ENCODE peak calls at places on chromosome 17, in five cellular contexts. A is HS-27A; S is mammary epithelial cell; O is stimulated activated naive B cell treated with anti-CD40 and anti-IgM and Interleukin-4, amounts not matched to agents 10 μg/mL and 1 μg/mL and 100 μg/mL, for 72 hours; M is erythroblast. P is an unnamed sample.
A peak's percentile ranks its signal among the peaks of the same experiment; 100 is the strongest.

GRCh38 chr17:29469251-29469650 is 79.1 kb downstream of the TAOK1 start:
- DNase-seq in A (no peak), S (no peak), O (no peak), M (no peak), P (no peak)

GRCh38 chr17:79093270-79093669 is 18.6 kb downstream of the ENGASE start:
- DNase-seq in A (no peak), S (no peak), O (no peak), M (no peak), P (no peak)

GRCh38 chr17:19286751-19287341 is 49.7 kb downstream of the EPN2 start:
- DNase-seq in A (no peak), S (no peak), O (no peak), M (no peak), P (no peak)

GRCh38 chr17:45307290-45308015 is 9.4 kb downstream of the MAP3K14 start:
- DNase-seq in A (no peak), S (peak; percentile 78), O (peak; percentile 76), M (peak; percentile 64), P (peak; percentile 71)

GRCh38 chr17:6701719-6702118 is 11.4 kb downstream of the SLC13A5 start:
- DNase-seq in A (no peak), S (no peak), O (no peak), M (peak; percentile 36), P (no peak)

GRCh38 chr17:38444151-38444550 is 15.9 kb downstream of the ARHGAP23 start:
- DNase-seq in A (no peak), S (peak; percentile 54), O (peak; percentile 18), M (peak; percentile 84), P (peak; percentile 80)

GRCh38 chr17:56292010-56292409 is 138.7 kb downstream of the ANKFN1 start:
- DNase-seq in A (peak; percentile 79), S (peak; percentile 73), O (no peak), M (no peak), P (no peak)

GRCh38 chr17:74110467-74110866 is 93.0 kb upstream of the RPL38 start:
- DNase-seq in A (no peak), S (no peak), O (no peak), M (no peak), P (no peak)

GRCh38 chr17:73156887-73157870 is 7.6 kb upstream of the SSTR2 start:
- DNase-seq in A (no peak), S (no peak), O (no peak), M (peak; percentile 19), P (no peak)

GRCh38 chr17:82332669-82333278 is 792 bp downstream of the SECTM1 start:
- DNase-seq in A (no peak), S (peak; percentile 46), O (peak; percentile 40), M (peak; percentile 31), P (peak; percentile 42)

GRCh38 chr17:45123076-45123770 is 9.1 kb downstream of the PLCD3 start:
- DNase-seq in A (no peak), S (no peak), O (no peak), M (no peak), P (no peak)

GRCh38 chr17:19003543-19003965 is 1.0 kb downstream of the FAM83G start:
- DNase-seq in A (no peak), S (no peak), O (no peak), M (no peak), P (no peak)

GRCh38 chr17:15446036-15446435 is 21.4 kb downstream of the CDRT4 start:
- DNase-seq in A (no peak), S (no peak), O (no peak), M (peak; percentile 35), P (no peak)

GRCh38 chr17:56976941-56977570 is 875 bp upstream of the SCPEP1 start:
- DNase-seq in A (no peak), S (no peak), O (no peak), M (peak; percentile 72), P (no peak)

GRCh38 chr17:5500804-5501391 is 14.5 kb downstream of the MIS12 start:
- DNase-seq in A (no peak), S (peak; percentile 42), O (peak; percentile 63), M (peak; percentile 14), P (peak; percentile 71)

GRCh38 chr17:60455378-60455777 is 33.1 kb downstream of the CHCT1 start:
- DNase-seq in A (no peak), S (no peak), O (no peak), M (no peak), P (no peak)

GRCh38 chr17:30961213-30962188 is 9.3 kb upstream of the RNF135 start:
- DNase-seq in A (no peak), S (no peak), O (peak; percentile 44), M (no peak), P (no peak)

GRCh38 chr17:67818110-67819002 is 6.9 kb upstream of the BPTF start:
- DNase-seq in A (no peak), S (no peak), O (peak; percentile 47), M (no peak), P (no peak)

GRCh38 chr17:39634384-39634871 is 2.5 kb upstream of the STARD3 start:
- DNase-seq in A (no peak), S (peak; percentile 32), O (no peak), M (peak; percentile 70), P (peak; percentile 74)

GRCh38 chr17:67244621-67245072 is 349 bp downstream of the HELZ start:
- DNase-seq in A (no peak), S (no peak), O (no peak), M (peak; percentile 73), P (no peak)

GRCh38 chr17:57636985-57637667 is 108.0 kb downstream of the CCDC182 start:
- DNase-seq in A (no peak), S (peak; percentile 25), O (no peak), M (no peak), P (no peak)

GRCh38 chr17:76949913-76950695 is 81.9 kb downstream of the MGAT5B start:
- DNase-seq in A (no peak), S (no peak), O (no peak), M (no peak), P (no peak)

GRCh38 chr17:14756469-14756868 is 455.6 kb downstream of the HS3ST3B1 start:
- DNase-seq in A (no peak), S (no peak), O (no peak), M (no peak), P (no peak)

GRCh38 chr17:82848022-82848592 is 8.3 kb upstream of the ZNF750 start:
- DNase-seq in A (no peak), S (peak; percentile 96), O (no peak), M (no peak), P (no peak)

P was measured in pons.